ENCODE peak calls at places on chromosomes 3 and 15, in nine cellular contexts. One of them, this sample, is unnamed.

GRCh38 chr3:123757281-123757940 is 126.7 kb downstream of the MYLK start:
- DNase-seq in tibial artery: peak; percentile 75
- DNase-seq in A549: no peak
- DNase-seq in lower leg skin: peak; percentile 86
- DNase-seq in AG04450: no peak
- DNase-seq in H1: peak; percentile 33
- DNase-seq in WERI-Rb-1: no peak
- DNase-seq in astrocyte of the spinal cord: no peak
- DNase-seq in GM06990: no peak
- DNase-seq in this sample: no peak

GRCh38 chr15:39882602-39883001 is 37.5 kb downstream of the GPR176 start:
- DNase-seq in lower leg skin: no peak
- DNase-seq in H1: no peak
- DNase-seq in astrocyte of the spinal cord: no peak
- DNase-seq in AG04450: no peak
- DNase-seq in GM06990: no peak
- DNase-seq in tibial artery: no peak
- DNase-seq in A549: no peak
- DNase-seq in WERI-Rb-1: no peak
- DNase-seq in this sample: no peak

GRCh38 chr3:39812537-39812936 is 3.1 kb downstream of the MYRIP start:
- DNase-seq in H1: no peak
- DNase-seq in tibial artery: no peak
- DNase-seq in astrocyte of the spinal cord: no peak
- DNase-seq in AG04450: no peak
- DNase-seq in WERI-Rb-1: no peak
- DNase-seq in A549: no peak
- DNase-seq in GM06990: no peak
- DNase-seq in lower leg skin: no peak
- DNase-seq in this sample: no peak

GRCh38 chr3:6962796-6963195 is 101.9 kb downstream of the GRM7 start:
- DNase-seq in H1: no peak
- DNase-seq in WERI-Rb-1: no peak
- DNase-seq in astrocyte of the spinal cord: no peak
- DNase-seq in A549: no peak
- DNase-seq in tibial artery: no peak
- DNase-seq in GM06990: no peak
- DNase-seq in AG04450: no peak
- DNase-seq in lower leg skin: no peak
- DNase-seq in this sample: no peak

GRCh38 chr3:97952280-97952679 is 20.0 kb downstream of the RIOX2 start:
- DNase-seq in H1: no peak
- DNase-seq in lower leg skin: no peak
- DNase-seq in tibial artery: no peak
- DNase-seq in A549: no peak
- DNase-seq in astrocyte of the spinal cord: no peak
- DNase-seq in WERI-Rb-1: no peak
- DNase-seq in AG04450: peak; percentile 10
- DNase-seq in GM06990: no peak
- DNase-seq in this sample: no peak

GRCh38 chr3:117407317-117407716 is 697.7 kb downstream of the TUSC7 start:
- DNase-seq in lower leg skin: no peak
- DNase-seq in WERI-Rb-1: peak; percentile 20
- DNase-seq in astrocyte of the spinal cord: no peak
- DNase-seq in tibial artery: no peak
- DNase-seq in A549: peak; percentile 30
- DNase-seq in AG04450: no peak
- DNase-seq in GM06990: peak; percentile 1
- DNase-seq in H1: no peak
- DNase-seq in this sample: peak; percentile 31

GRCh38 chr3:146308222-146308621 is 57.3 kb upstream of the PLSCR4 start:
- DNase-seq in A549: no peak
- DNase-seq in WERI-Rb-1: no peak
- DNase-seq in AG04450: peak; percentile 30
- DNase-seq in H1: no peak
- DNase-seq in tibial artery: no peak
- DNase-seq in lower leg skin: no peak
- DNase-seq in GM06990: no peak
- DNase-seq in astrocyte of the spinal cord: peak; percentile 69
- DNase-seq in this sample: no peak

GRCh38 chr15:67413770-67414429 is 107.0 kb upstream of the C15orf61 start:
- DNase-seq in A549: peak; percentile 32
- DNase-seq in AG04450: peak; percentile 10
- DNase-seq in astrocyte of the spinal cord: peak; percentile 75
- DNase-seq in tibial artery: no peak
- DNase-seq in H1: no peak
- DNase-seq in WERI-Rb-1: no peak
- DNase-seq in lower leg skin: no peak
- DNase-seq in GM06990: no peak
- DNase-seq in this sample: no peak

GRCh38 chr3:106420628-106421027 is 551.8 kb upstream of the CBLB start:
- DNase-seq in WERI-Rb-1: no peak
- DNase-seq in lower leg skin: no peak
- DNase-seq in AG04450: no peak
- DNase-seq in tibial artery: no peak
- DNase-seq in H1: no peak
- DNase-seq in GM06990: peak; percentile 34
- DNase-seq in A549: no peak
- DNase-seq in astrocyte of the spinal cord: no peak
- DNase-seq in this sample: no peak

GRCh38 chr3:33884204-33884561 is 85.8 kb downstream of the PDCD6IP start:
- DNase-seq in GM06990: no peak
- DNase-seq in H1: no peak
- DNase-seq in AG04450: no peak
- DNase-seq in tibial artery: no peak
- DNase-seq in astrocyte of the spinal cord: peak; percentile 24
- DNase-seq in WERI-Rb-1: peak; percentile 63
- DNase-seq in lower leg skin: no peak
- DNase-seq in A549: peak; percentile 37
- DNase-seq in this sample: peak; percentile 13

GRCh38 chr3:194220776-194221735 is 85.1 kb downstream of the HES1 start:
- DNase-seq in tibial artery: no peak
- DNase-seq in WERI-Rb-1: no peak
- DNase-seq in astrocyte of the spinal cord: no peak
- DNase-seq in AG04450: no peak
- DNase-seq in H1: no peak
- DNase-seq in A549: no peak
- DNase-seq in GM06990: no peak
- DNase-seq in lower leg skin: peak; percentile 68
- DNase-seq in this sample: no peak

GRCh38 chr15:76337047-76337738 is 620 bp downstream of the ISL2 start:
- DNase-seq in tibial artery: no peak
- DNase-seq in lower leg skin: peak; percentile 78
- DNase-seq in WERI-Rb-1: peak; percentile 21
- DNase-seq in A549: no peak
- DNase-seq in AG04450: no peak
- DNase-seq in GM06990: no peak
- DNase-seq in astrocyte of the spinal cord: peak; percentile 40
- DNase-seq in H1: no peak
- DNase-seq in this sample: peak; percentile 49

GRCh38 chr3:103006541-103006940 is 571.7 kb downstream of the ZPLD1 start:
- DNase-seq in tibial artery: no peak
- DNase-seq in WERI-Rb-1: no peak
- DNase-seq in GM06990: no peak
- DNase-seq in H1: no peak
- DNase-seq in astrocyte of the spinal cord: no peak
- DNase-seq in lower leg skin: no peak
- DNase-seq in A549: no peak
- DNase-seq in AG04450: no peak
- DNase-seq in this sample: no peak

GRCh38 chr15:91849180-91849579 is 4.3 kb upstream of the SLCO3A1 start:
- DNase-seq in WERI-Rb-1: no peak
- DNase-seq in GM06990: no peak
- DNase-seq in astrocyte of the spinal cord: no peak
- DNase-seq in A549: no peak
- DNase-seq in lower leg skin: no peak
- DNase-seq in AG04450: no peak
- DNase-seq in tibial artery: no peak
- DNase-seq in H1: no peak
- DNase-seq in this sample: no peak

GRCh38 chr3:124033360-124034015 is 41.6 kb upstream of the ROPN1 start:
- DNase-seq in lower leg skin: no peak
- DNase-seq in GM06990: peak; percentile 7
- DNase-seq in tibial artery: peak; percentile 64
- DNase-seq in A549: peak; percentile 18
- DNase-seq in H1: peak; percentile 71
- DNase-seq in AG04450: no peak
- DNase-seq in WERI-Rb-1: peak; percentile 33
- DNase-seq in astrocyte of the spinal cord: no peak
- DNase-seq in this sample: no peak

GRCh38 chr3:10248984-10249748 is 907 bp downstream of the TATDN2 start:
- DNase-seq in WERI-Rb-1: peak; percentile 17
- DNase-seq in tibial artery: no peak
- DNase-seq in astrocyte of the spinal cord: no peak
- DNase-seq in H1: peak; percentile 68
- DNase-seq in AG04450: no peak
- DNase-seq in A549: peak; percentile 62
- DNase-seq in lower leg skin: peak; percentile 86
- DNase-seq in GM06990: peak; percentile 57
- DNase-seq in this sample: peak; percentile 61

GRCh38 chr15:77715051-77715450 is 82.3 kb upstream of the LINGO1 start:
- DNase-seq in GM06990: no peak
- DNase-seq in lower leg skin: no peak
- DNase-seq in A549: no peak
- DNase-seq in astrocyte of the spinal cord: no peak
- DNase-seq in H1: no peak
- DNase-seq in WERI-Rb-1: no peak
- DNase-seq in tibial artery: no peak
- DNase-seq in AG04450: no peak
- DNase-seq in this sample: no peak

DNA sequence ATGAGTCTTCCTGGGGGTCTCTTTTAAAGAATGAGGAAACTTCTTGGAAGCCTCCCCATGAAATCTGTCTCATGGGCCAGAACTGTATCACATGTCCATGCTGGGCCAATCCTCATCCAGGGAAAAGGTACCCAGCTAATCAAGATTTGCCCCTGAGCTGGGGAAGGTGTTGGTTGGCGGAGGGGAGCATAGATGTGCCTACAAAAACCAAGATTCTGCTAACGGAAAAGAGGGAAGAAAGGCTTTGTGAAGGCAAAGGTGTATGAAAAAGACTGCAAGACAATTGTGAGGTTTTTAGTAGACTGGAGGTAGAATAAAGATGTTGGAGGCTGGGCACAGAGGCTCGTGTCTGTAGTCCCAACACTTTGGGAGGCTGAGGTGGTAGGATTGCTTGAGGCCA is 18.5 kb upstream of the BLM start:
- DNase-seq in AG04450: no peak
- DNase-seq in H1: no peak
- DNase-seq in lower leg skin: peak; percentile 20
- DNase-seq in WERI-Rb-1: no peak
- DNase-seq in A549: no peak
- DNase-seq in tibial artery: no peak
- DNase-seq in astrocyte of the spinal cord: no peak
- DNase-seq in GM06990: no peak
- DNase-seq in this sample: no peak
- TF ChIP-seq CTCF in AG04450: no peak
- TF ChIP-seq CTCF in H1: no peak
- TF ChIP-seq CTCF in lower leg skin: no peak
- TF ChIP-seq CTCF in WERI-Rb-1: no peak
- TF ChIP-seq CTCF in A549: no peak
- TF ChIP-seq CTCF in tibial artery: no peak
- TF ChIP-seq CTCF in astrocyte of the spinal cord: no peak
- TF ChIP-seq CTCF in GM06990: no peak
- TF ChIP-seq CTCF in this sample: no peak

GRCh38 chr3:100993309-100993708 is at the start of gene ABI3BP:
- DNase-seq in GM06990: no peak
- DNase-seq in tibial artery: peak; percentile 91
- DNase-seq in lower leg skin: peak; percentile 91
- DNase-seq in astrocyte of the spinal cord: peak; percentile 81
- DNase-seq in A549: peak; percentile 41
- DNase-seq in H1: no peak
- DNase-seq in WERI-Rb-1: peak; percentile 10
- DNase-seq in AG04450: peak; percentile 42
- DNase-seq in this sample: peak; percentile 13
- H3K4me3 ChIP-seq in GM06990: no peak within 1 kb of the TSS
- H3K4me3 ChIP-seq in tibial artery: peak within 1 kb of the TSS; percentile 50
- H3K4me3 ChIP-seq in lower leg skin: peak within 1 kb of the TSS; percentile 4
- H3K4me3 ChIP-seq in astrocyte of the spinal cord: peak within 1 kb of the TSS; percentile 28
- H3K4me3 ChIP-seq in A549: peak within 1 kb of the TSS; percentile 37
- H3K4me3 ChIP-seq in H1: no peak within 1 kb of the TSS
- H3K4me3 ChIP-seq in WERI-Rb-1: no peak within 1 kb of the TSS
- H3K4me3 ChIP-seq in AG04450: peak within 1 kb of the TSS; percentile 55
- H3K4me3 ChIP-seq in this sample: no peak within 1 kb of the TSS

GRCh38 chr15:61702224-61703120 is 357.8 kb downstream of the VPS13C start:
- DNase-seq in GM06990: no peak
- DNase-seq in A549: no peak
- DNase-seq in WERI-Rb-1: no peak
- DNase-seq in astrocyte of the spinal cord: no peak
- DNase-seq in tibial artery: no peak
- DNase-seq in lower leg skin: no peak
- DNase-seq in H1: peak; percentile 48
- DNase-seq in AG04450: no peak
- DNase-seq in this sample: no peak
- TF ChIP-seq CTCF in GM06990: no peak
- TF ChIP-seq CTCF in A549: no peak
- TF ChIP-seq CTCF in WERI-Rb-1: peak; percentile 47
- TF ChIP-seq CTCF in astrocyte of the spinal cord: no peak
- TF ChIP-seq CTCF in tibial artery: no peak
- TF ChIP-seq CTCF in lower leg skin: no peak
- TF ChIP-seq CTCF in H1: peak; percentile 61
- TF ChIP-seq CTCF in AG04450: no peak
- TF ChIP-seq CTCF in this sample: no peak

DNA sequence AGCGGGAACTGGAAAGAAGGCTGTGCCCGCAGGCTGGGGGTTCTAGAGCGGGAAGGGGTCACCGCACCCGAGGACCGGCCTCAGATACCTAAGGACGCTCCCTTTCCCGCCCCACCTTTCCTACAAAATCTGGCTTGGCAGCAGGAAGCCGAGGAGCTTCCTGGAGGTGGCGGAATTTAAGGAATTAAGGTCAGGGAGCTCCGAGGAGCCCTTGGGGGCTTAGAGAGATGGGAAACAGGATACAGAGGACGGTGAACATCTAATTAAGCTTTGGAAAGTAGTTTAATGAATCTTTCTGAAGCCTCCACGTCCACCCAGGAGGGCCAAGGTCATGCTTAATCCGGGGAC is 507 bp upstream of the AP3B2 start:
- DNase-seq in astrocyte of the spinal cord: no peak
- DNase-seq in GM06990: no peak
- DNase-seq in WERI-Rb-1: no peak
- DNase-seq in tibial artery: no peak
- DNase-seq in lower leg skin: no peak
- DNase-seq in AG04450: no peak
- DNase-seq in A549: no peak
- DNase-seq in H1: no peak
- DNase-seq in this sample: no peak
- H3K4me3 ChIP-seq in astrocyte of the spinal cord: peak overlapping the region; percentile 53
- H3K4me3 ChIP-seq in GM06990: peak overlapping the region; percentile 73
- H3K4me3 ChIP-seq in WERI-Rb-1: peak overlapping the region; percentile 80
- H3K4me3 ChIP-seq in tibial artery: peak overlapping the region; percentile 69
- H3K4me3 ChIP-seq in lower leg skin: peak overlapping the region; percentile 46
- H3K4me3 ChIP-seq in AG04450: peak overlapping the region; percentile 66
- H3K4me3 ChIP-seq in A549: peak overlapping the region; percentile 82
- H3K4me3 ChIP-seq in H1: peak overlapping the region; percentile 56
- H3K4me3 ChIP-seq in this sample: peak overlapping the region; percentile 60

GRCh38 chr3:58237238-58237939 is at the start of gene ABHD6:
- DNase-seq in A549: peak; percentile 58
- DNase-seq in tibial artery: peak; percentile 85
- DNase-seq in WERI-Rb-1: peak; percentile 73
- DNase-seq in astrocyte of the spinal cord: peak; percentile 65
- DNase-seq in GM06990: peak; percentile 87
- DNase-seq in H1: peak; percentile 94
- DNase-seq in AG04450: no peak
- DNase-seq in lower leg skin: peak; percentile 93
- DNase-seq in this sample: peak; percentile 81
- TF ChIP-seq CTCF in A549: peak; percentile 37
- TF ChIP-seq CTCF in tibial artery: no peak
- TF ChIP-seq CTCF in WERI-Rb-1: peak; percentile 26
- TF ChIP-seq CTCF in astrocyte of the spinal cord: peak; percentile 24
- TF ChIP-seq CTCF in GM06990: peak; percentile 22
- TF ChIP-seq CTCF in H1: peak; percentile 2
- TF ChIP-seq CTCF in AG04450: peak; percentile 25
- TF ChIP-seq CTCF in lower leg skin: no peak
- TF ChIP-seq CTCF in this sample: peak; percentile 17